ENCODE peak calls at places on chromosomes 6 and 20, in six cellular contexts. S is A673, N is upper lobe of left lung, H is pancreas, Q is Calu3, K is nephron progenitor cell. X is an unnamed sample.

GRCh38 chr20:49230575-49231211 is 11.5 kb downstream of the DDX27 start:
- DNase-seq in S (no peak), N (no peak), H (no peak), Q (no peak), K (no peak), X (no peak)

GRCh38 chr6:105994522-105995402 is 91.4 kb upstream of the PRDM1 start:
- DNase-seq in S (peak; percentile 67), N (peak; percentile 90), H (peak; percentile 47), Q (peak; percentile 34), K (peak; percentile 69), X (no peak)

GRCh38 chr6:110897433-110897832 is 22.8 kb downstream of the AMD1 start:
- DNase-seq in S (no peak), N (no peak), H (no peak), Q (no peak), K (no peak), X (no peak)

GRCh38 chr6:145562771-145563615 is 172.3 kb downstream of the EPM2A start:
- DNase-seq in S (no peak), N (no peak), H (no peak), Q (no peak), K (no peak), X (no peak)

GRCh38 chr20:45995213-45996097 is 13.3 kb upstream of the MMP9 start:
- DNase-seq in S (peak; percentile 87), N (no peak), H (no peak), Q (no peak), K (no peak), X (no peak)

GRCh38 chr6:41518118-41518517 is 28.1 kb upstream of the FOXP4 start:
- DNase-seq in S (no peak), N (no peak), H (no peak), Q (no peak), K (no peak), X (no peak)

GRCh38 chr20:63636752-63637633 is 10.1 kb upstream of the GMEB2 start:
- DNase-seq in S (no peak), N (no peak), H (no peak), Q (no peak), K (no peak), X (no peak)

GRCh38 chr6:113457156-113457555 is 400.0 kb upstream of the MARCKS start:
- DNase-seq in S (no peak), N (no peak), H (no peak), Q (no peak), K (no peak), X (no peak)

GRCh38 chr6:3240595-3240994 is 13.1 kb upstream of the TUBB2B start:
- DNase-seq in S (no peak), N (no peak), H (no peak), Q (no peak), K (no peak), X (no peak)

GRCh38 chr6:122754191-122754731 is 25.3 kb upstream of the FABP7 start:
- DNase-seq in S (no peak), N (no peak), H (no peak), Q (no peak), K (no peak), X (no peak)

GRCh38 chr6:159038914-159039884 is 5.6 kb downstream of the TAGAP start:
- DNase-seq in S (no peak), N (no peak), H (no peak), Q (no peak), K (no peak), X (no peak)

GRCh38 chr6:73309534-73309783 is 44.6 kb downstream of the DPPA5 start:
- DNase-seq in S (peak; percentile 53), N (no peak), H (no peak), Q (no peak), K (no peak), X (no peak)

GRCh38 chr6:52497652-52498408 is 77.7 kb downstream of the EFHC1 start:
- DNase-seq in S (no peak), N (no peak), H (no peak), Q (no peak), K (no peak), X (no peak)

GRCh38 chr20:24781061-24781980 is 167.7 kb upstream of the CST7 start:
- DNase-seq in S (peak; percentile 79), N (no peak), H (no peak), Q (peak; percentile 10), K (peak; percentile 23), X (no peak)

GRCh38 chr20:24784607-24785006 is 164.5 kb upstream of the CST7 start:
- DNase-seq in S (no peak), N (no peak), H (no peak), Q (no peak), K (no peak), X (no peak)

GRCh38 chr20:24782221-24782620 is 166.8 kb upstream of the CST7 start:
- DNase-seq in S (no peak), N (no peak), H (no peak), Q (no peak), K (no peak), X (no peak)

GRCh38 chr20:24783631-24784492 is 165.2 kb upstream of the CST7 start:
- DNase-seq in S (no peak), N (no peak), H (no peak), Q (peak; percentile 0), K (no peak), X (no peak)

DNA sequence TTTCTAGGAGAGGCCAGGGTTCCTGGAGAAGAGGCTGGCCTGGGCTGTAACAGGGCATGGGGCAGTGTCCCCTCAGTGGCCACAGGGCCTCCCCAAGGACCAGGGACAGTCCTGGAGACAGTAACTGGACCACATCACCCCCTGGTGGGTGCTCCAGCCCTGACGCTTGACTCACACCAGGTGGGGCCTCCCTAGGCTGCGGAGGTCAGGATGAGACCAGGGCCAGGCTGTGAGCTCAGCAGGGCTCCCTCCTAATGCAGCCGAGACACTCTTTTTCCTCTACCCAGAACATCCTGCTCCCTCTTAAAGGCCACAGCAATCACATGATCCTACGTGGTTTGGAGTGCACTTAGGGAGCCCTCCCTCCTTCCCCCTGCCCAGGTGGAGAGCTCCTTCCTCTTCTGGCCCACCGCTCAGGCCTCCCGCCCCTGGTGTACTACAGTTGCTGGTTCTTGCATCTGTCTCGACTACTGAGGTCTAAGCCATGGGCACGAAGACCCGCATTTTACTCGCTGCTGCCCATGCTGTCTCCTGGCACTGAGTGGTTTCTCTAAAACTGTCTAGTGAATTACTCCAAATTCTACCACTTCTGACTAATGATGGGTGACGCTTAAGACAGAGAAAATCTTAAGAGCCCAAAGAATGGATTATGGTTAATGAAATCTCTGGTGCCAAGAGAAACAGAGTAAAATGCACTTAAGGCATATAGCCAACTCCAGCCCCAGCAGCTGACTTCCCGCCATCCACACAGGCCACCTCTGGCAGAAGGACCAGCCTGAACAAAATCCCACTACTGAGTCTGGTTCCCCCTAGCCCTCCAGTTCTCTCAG is 166.1 kb upstream of the CST7 start:
- DNase-seq in S (no peak), N (no peak), H (no peak), Q (no peak), K (peak; percentile 23), X (no peak)
- TF ChIP-seq CTCF in S (peak; percentile 20), N (no peak), H (no peak), Q (no peak), K (no peak), X (no peak)

GRCh38 chr20:62002882-62003480 is 62.7 kb downstream of the TAF4 start:
- DNase-seq in S (no peak), N (no peak), H (peak; percentile 56), Q (no peak), K (no peak), X (no peak)
- TF ChIP-seq CTCF in S (no peak), N (no peak), H (no peak), Q (no peak), K (no peak), X (no peak)

DNA sequence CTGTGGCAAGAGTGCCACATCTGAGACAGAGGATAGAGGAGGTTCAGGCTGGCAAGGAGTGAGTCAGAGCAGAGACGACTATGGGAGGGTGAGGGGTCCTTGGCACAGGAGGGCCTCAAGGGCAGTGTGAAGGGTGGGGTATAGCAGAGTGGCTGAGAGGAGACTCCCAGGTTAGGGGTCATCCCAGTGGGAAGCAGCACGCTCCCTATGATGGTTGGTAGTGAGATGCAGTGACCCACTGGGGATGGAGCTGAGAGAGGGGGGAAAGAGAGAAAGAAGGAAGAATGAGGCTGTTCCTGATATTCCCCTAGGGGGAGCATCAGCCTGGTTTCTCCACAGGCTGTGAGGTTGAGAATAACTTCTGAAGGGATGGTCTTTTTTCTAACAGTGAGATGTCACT is 97.4 kb downstream of the INSM1 start:
- DNase-seq in S (peak; percentile 45), N (no peak), H (no peak), Q (no peak), K (no peak), X (no peak)
- TF ChIP-seq CTCF in S (peak; percentile 58), N (no peak), H (no peak), Q (no peak), K (peak; percentile 31), X (peak; percentile 63)

GRCh38 chr20:24149881-24150307 is 161.3 kb upstream of the GGTLC1 start:
- DNase-seq in S (no peak), N (no peak), H (no peak), Q (peak; percentile 12), K (peak; percentile 72), X (no peak)
- TF ChIP-seq CTCF in S (peak; percentile 50), N (no peak), H (peak; percentile 24), Q (no peak), K (peak; percentile 64), X (peak; percentile 71)

DNA sequence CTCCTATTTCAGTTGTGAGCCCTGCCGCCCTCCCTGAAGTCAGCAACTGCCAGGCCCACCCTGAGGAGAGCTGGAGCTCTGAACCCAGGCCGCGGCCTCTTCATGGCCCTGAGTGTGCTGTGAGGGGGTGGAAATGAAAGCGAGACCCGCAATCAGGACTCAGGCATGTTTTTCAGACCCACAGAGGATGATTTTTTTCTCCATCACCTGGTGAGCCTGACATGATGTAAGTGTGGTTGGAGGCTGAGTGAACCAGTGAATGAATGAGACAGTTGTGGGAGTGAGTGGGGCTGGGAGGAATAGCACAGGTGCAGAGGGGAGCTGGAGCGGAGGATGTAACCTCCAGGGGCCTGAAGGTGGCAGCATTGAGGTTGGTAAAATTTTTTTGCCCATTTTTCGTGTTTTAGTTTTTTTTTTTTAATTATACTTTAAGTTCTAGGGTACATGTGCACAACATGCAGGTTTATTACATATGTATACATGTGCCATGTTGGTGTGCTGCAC is 18.3 kb downstream of the RAET1L start:
- DNase-seq in S (peak; percentile 31), N (no peak), H (no peak), Q (peak; percentile 37), K (peak; percentile 45), X (no peak)
- TF ChIP-seq CTCF in S (peak; percentile 54), N (no peak), H (peak; percentile 36), Q (no peak), K (peak; percentile 60), X (peak; percentile 75)

DNA sequence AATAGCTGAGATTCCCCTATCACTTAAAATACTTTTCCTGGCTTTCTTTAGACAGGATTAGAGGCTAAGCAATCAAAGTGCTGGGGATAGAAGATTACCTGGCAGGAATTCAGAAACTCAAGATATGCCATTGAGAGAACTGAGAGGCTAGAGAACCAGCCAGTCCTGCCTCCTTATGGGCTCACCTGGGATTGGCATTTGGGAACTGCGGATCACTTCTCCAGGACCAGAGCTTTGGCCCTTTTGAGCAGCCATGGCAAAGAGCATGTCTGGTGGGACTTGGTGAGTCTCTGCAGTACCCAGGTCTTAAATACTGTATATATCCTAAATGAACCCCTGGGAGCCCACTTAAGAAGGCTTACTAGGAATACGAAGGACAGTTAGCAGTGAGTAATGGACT is 399.1 kb downstream of the BTBD3 start:
- DNase-seq in S (no peak), N (no peak), H (no peak), Q (no peak), K (no peak), X (no peak)
- TF ChIP-seq CTCF in S (no peak), N (no peak), H (no peak), Q (no peak), K (no peak), X (no peak)